ENCODE peak calls at places on chromosomes 2 and 18, in nine cellular contexts. K is fibroblast of lung; P is T-helper 22 cell; Y is NCI-H1436; Z is NAMALWA; R is GM18507; G is stimulated activated CD4-positive, alpha-beta T cell treated with anti-CD3 and anti-CD28 coated beads, Interleukin-4, amount 100 ng/mL, for 4 hours; A is HTR-8/SVneo; Q is ELF-1. U is an unnamed sample.

GRCh38 chr18:22346342-22346967 is 71.3 kb downstream of the CTAGE1 start:
- DNase-seq in P (no peak), G (no peak), R (no peak), A (no peak), Z (no peak), Q (no peak), Y (no peak), K (peak), U (no peak)

GRCh38 chr2:221999702-222000101 is 299.1 kb downstream of the PAX3 start:
- DNase-seq in P (no peak), Z (no peak), R (no peak), A (peak), Q (peak), Y (no peak), K (peak), G (no peak), U (no peak)

GRCh38 chr2:97785818-97786217 is 72.4 kb downstream of the ZAP70 start:
- DNase-seq in G (no peak), K (no peak), Z (no peak), P (no peak), Q (no peak), A (no peak), R (no peak), Y (no peak), U (no peak)

GRCh38 chr2:181694271-181694670 is 14.0 kb upstream of the NEUROD1 start:
- DNase-seq in Y (no peak), G (no peak), P (no peak), K (no peak), A (no peak), R (no peak), Q (no peak), Z (no peak), U (no peak)

GRCh38 chr2:241035818-241036396 is 37.5 kb downstream of the SNED1 start:
- DNase-seq in A (no peak), G (no peak), P (peak), Y (peak), Q (no peak), K (no peak), R (peak), Z (peak), U (no peak)

GRCh38 chr2:70283500-70284191 is 9.9 kb downstream of the SNRPG start:
- DNase-seq in Q (no peak), Z (no peak), G (no peak), R (no peak), K (no peak), Y (no peak), A (no peak), P (no peak), U (no peak)

GRCh38 chr2:85132392-85132791 is 800 bp upstream of the TCF7L1 start:
- DNase-seq in Y (no peak), Z (no peak), K (peak), R (no peak), A (no peak), P (no peak), G (no peak), Q (no peak), U (no peak)

GRCh38 chr2:1010373-1011017 is 59.8 kb downstream of the SNTG2 start:
- DNase-seq in Y (peak), Z (peak), P (no peak), K (no peak), R (no peak), Q (peak), G (no peak), A (no peak), U (peak)

GRCh38 chr2:105241443-105241842 is at the start of gene GPR45:
- DNase-seq in Y (no peak), R (no peak), G (no peak), K (no peak), Z (no peak), Q (no peak), A (no peak), P (no peak), U (no peak)

GRCh38 chr2:31467426-31467825 is 52.9 kb upstream of the XDH start:
- DNase-seq in R (no peak), A (no peak), K (no peak), G (no peak), P (no peak), Z (no peak), Q (peak), Y (peak), U (no peak)

GRCh38 chr2:47833516-47833968 is 50.6 kb downstream of the MSH6 start:
- DNase-seq in G (no peak), Z (no peak), Q (no peak), R (no peak), Y (no peak), K (no peak), A (no peak), P (no peak), U (no peak)

GRCh38 chr2:231308631-231309414 is 86.7 kb upstream of the B3GNT7 start:
- DNase-seq in Y (no peak), Z (no peak), R (no peak), A (no peak), G (no peak), P (no peak), Q (no peak), K (peak), U (no peak)

GRCh38 chr2:43605079-43605655 is 9.3 kb upstream of the THADA start:
- DNase-seq in A (peak), Y (peak), R (peak), Q (peak), Z (peak), P (no peak), G (no peak), K (peak), U (peak)

GRCh38 chr18:79447703-79448367 is 52.1 kb downstream of the NFATC1 start:
- DNase-seq in Q (no peak), Y (no peak), A (no peak), K (peak), P (no peak), Z (no peak), R (no peak), G (no peak), U (no peak)

GRCh38 chr2:212547716-212548458 is 9.3 kb upstream of the ERBB4 start:
- DNase-seq in Y (no peak), R (no peak), Q (no peak), G (no peak), K (no peak), Z (no peak), A (no peak), P (no peak), U (no peak)

GRCh38 chr2:20450201-20451108 is 3.6 kb downstream of the RHOB start:
- DNase-seq in A (peak), G (no peak), Y (no peak), K (peak), Z (no peak), P (no peak), Q (peak), R (no peak), U (no peak)

GRCh38 chr2:169964740-169965139 is 137.5 kb downstream of the UBR3 start:
- DNase-seq in A (no peak), Y (no peak), G (no peak), P (no peak), Z (no peak), K (peak), Q (no peak), R (no peak), U (no peak)

GRCh38 chr2:239407112-239407511 is 6.3 kb upstream of the HDAC4 start:
- DNase-seq in P (no peak), A (no peak), Y (no peak), Z (no peak), G (no peak), Q (no peak), K (no peak), R (no peak), U (no peak)

GRCh38 chr2:190698895-190699294 is 50.0 kb downstream of the NAB1 start:
- DNase-seq in Q (peak), A (no peak), G (no peak), P (no peak), R (no peak), Z (no peak), K (peak), Y (no peak), U (no peak)

GRCh38 chr18:58344080-58344670 is 284.7 kb downstream of the ALPK2 start:
- DNase-seq in G (no peak), Q (no peak), A (no peak), Y (no peak), R (no peak), P (no peak), Z (no peak), K (no peak), U (no peak)

GRCh38 chr2:43230481-43230880 is 4.1 kb upstream of the ZFP36L2 start:
- DNase-seq in Z (peak), Q (peak), G (no peak), Y (no peak), P (no peak), A (no peak), K (no peak), R (no peak), U (no peak)

GRCh38 chr2:130393318-130393910 is 37.6 kb downstream of the PTPN18 start:
- DNase-seq in G (no peak), Y (no peak), Q (peak), R (no peak), Z (no peak), P (no peak), A (peak), K (peak), U (no peak)

GRCh38 chr2:75632091-75632704 is 14.4 kb upstream of the MRPL19 start:
- DNase-seq in A (no peak), P (no peak), R (no peak), Z (no peak), Y (no peak), K (peak), G (no peak), Q (peak), U (no peak)

GRCh38 chr2:95314964-95315611 is 17.9 kb downstream of the KCNIP3 start:
- DNase-seq in Q (peak), A (peak), Y (no peak), Z (peak), K (peak), G (no peak), P (no peak), R (no peak), U (peak)

GRCh38 chr2:239359194-239359912 is 41.5 kb downstream of the HDAC4 start:
- DNase-seq in K (no peak), Q (no peak), R (no peak), A (no peak), Z (no peak), G (no peak), P (no peak), Y (no peak), U (no peak)

GRCh38 chr2:86622878-86623548 is 652 bp downstream of the RNF103 start:
- DNase-seq in P (peak), Y (no peak), K (no peak), Q (peak), A (peak), G (peak), R (no peak), Z (peak), U (peak)

GRCh38 chr2:218401834-218402370 is 2.2 kb downstream of the CTDSP1 start:
- DNase-seq in G (no peak), Y (no peak), Z (no peak), A (no peak), Q (no peak), R (no peak), P (no peak), K (no peak), U (no peak)

GRCh38 chr18:48838166-48838775 is 112.5 kb downstream of the SMAD7 start:
- DNase-seq in A (no peak), Q (no peak), K (no peak), Y (no peak), G (no peak), P (no peak), Z (peak), R (no peak), U (no peak)

GRCh38 chr18:9928646-9929259 is 14.9 kb downstream of the VAPA start:
- DNase-seq in P (no peak), G (no peak), A (no peak), R (no peak), Q (no peak), Y (no peak), Z (no peak), K (no peak), U (no peak)

GRCh38 chr2:209579236-209579749 is 155.4 kb downstream of the MAP2 start:
- DNase-seq in A (no peak), P (no peak), Z (no peak), Q (peak), R (no peak), Y (peak), K (peak), G (no peak), U (no peak)

GRCh38 chr2:170339324-170339723 is 161.4 kb downstream of the MYO3B start:
- DNase-seq in K (no peak), Y (no peak), A (no peak), G (no peak), Q (no peak), P (no peak), Z (no peak), R (no peak), U (no peak)

GRCh38 chr2:135149251-135149650 is 97.2 kb downstream of the RAB3GAP1 start:
- DNase-seq in K (peak), Z (no peak), A (no peak), Y (no peak), Q (no peak), R (no peak), G (no peak), P (no peak), U (no peak)

GRCh38 chr2:176385219-176385618 is 116.0 kb downstream of the MTX2 start:
- DNase-seq in G (no peak), Y (no peak), R (no peak), K (no peak), P (no peak), A (no peak), Q (no peak), Z (no peak), U (no peak)

GRCh38 chr2:127362971-127363370 is 24.8 kb downstream of the MAP3K2 start:
- DNase-seq in A (no peak), K (peak), P (no peak), Z (no peak), Y (no peak), R (no peak), G (no peak), Q (no peak), U (no peak)

GRCh38 chr2:170509460-170510193 is 205.5 kb upstream of the SP5 start:
- DNase-seq in K (no peak), G (no peak), P (no peak), R (no peak), Z (no peak), Q (no peak), A (no peak), Y (no peak), U (no peak)

GRCh38 chr18:79987566-79987965 is 797 bp downstream of the TXNL4A start:
- DNase-seq in Q (no peak), Z (no peak), R (no peak), G (no peak), Y (no peak), A (no peak), K (peak), P (no peak), U (peak)

GRCh38 chr2:207253946-207254345 is 88.2 kb upstream of the KLF7 start:
- DNase-seq in K (peak), Y (no peak), G (no peak), A (peak), P (no peak), R (no peak), Q (peak), Z (no peak), U (no peak)

GRCh38 chr2:45652090-45653050 is 895 bp downstream of the PRKCE start:
- DNase-seq in G (peak), K (peak), Y (no peak), R (no peak), P (no peak), Q (peak), A (no peak), Z (peak), U (peak)

GRCh38 chr2:857937-858336 is 92.7 kb upstream of the SNTG2 start:
- DNase-seq in Z (no peak), P (no peak), K (no peak), G (no peak), Q (no peak), R (no peak), A (no peak), Y (no peak), U (no peak)

GRCh38 chr2:189393440-189394111 is 47.7 kb upstream of the WDR75 start:
- DNase-seq in Z (no peak), Q (no peak), A (no peak), Y (no peak), K (peak), G (no peak), R (no peak), P (no peak), U (peak)